ENCODE peak calls at places on chromosomes 11 and 22, in four cellular contexts. T is HCT116, L is H1, D is K562. E is an unnamed sample.

GRCh38 chr11:44017443-44018126 is 30.2 kb upstream of the ACCSL start:
- DNase-seq in L (no peak), D (no peak), T (no peak), E (no peak)

GRCh38 chr11:48154162-48154561 is 62.4 kb upstream of the OR4B1 start:
- DNase-seq in D (no peak), L (no peak), T (no peak), E (no peak)

GRCh38 chr11:27722117-27722844 is 22.0 kb upstream of the BDNF start:
- DNase-seq in L (peak; percentile 81), D (no peak), T (no peak), E (no peak)

GRCh38 chr22:49997221-49997599 is 15.4 kb downstream of the IL17REL start:
- DNase-seq in D (no peak), T (no peak), L (no peak), E (no peak)

GRCh38 chr11:15412054-15412453 is 297.3 kb downstream of the INSC start:
- DNase-seq in D (no peak), L (no peak), T (no peak), E (peak; percentile 7)

GRCh38 chr11:72229925-72230763 is 5.6 kb downstream of the INPPL1 start:
- DNase-seq in D (no peak), T (no peak), L (no peak), E (no peak)

GRCh38 chr22:36682835-36683234 is 20.7 kb downstream of the CACNG2 start:
- DNase-seq in L (no peak), D (no peak), T (no peak), E (no peak)

GRCh38 chr11:121595717-121596156 is 143.0 kb upstream of the SORL1-AS1 start:
- DNase-seq in T (peak; percentile 27), D (no peak), L (no peak), E (no peak)

DNA sequence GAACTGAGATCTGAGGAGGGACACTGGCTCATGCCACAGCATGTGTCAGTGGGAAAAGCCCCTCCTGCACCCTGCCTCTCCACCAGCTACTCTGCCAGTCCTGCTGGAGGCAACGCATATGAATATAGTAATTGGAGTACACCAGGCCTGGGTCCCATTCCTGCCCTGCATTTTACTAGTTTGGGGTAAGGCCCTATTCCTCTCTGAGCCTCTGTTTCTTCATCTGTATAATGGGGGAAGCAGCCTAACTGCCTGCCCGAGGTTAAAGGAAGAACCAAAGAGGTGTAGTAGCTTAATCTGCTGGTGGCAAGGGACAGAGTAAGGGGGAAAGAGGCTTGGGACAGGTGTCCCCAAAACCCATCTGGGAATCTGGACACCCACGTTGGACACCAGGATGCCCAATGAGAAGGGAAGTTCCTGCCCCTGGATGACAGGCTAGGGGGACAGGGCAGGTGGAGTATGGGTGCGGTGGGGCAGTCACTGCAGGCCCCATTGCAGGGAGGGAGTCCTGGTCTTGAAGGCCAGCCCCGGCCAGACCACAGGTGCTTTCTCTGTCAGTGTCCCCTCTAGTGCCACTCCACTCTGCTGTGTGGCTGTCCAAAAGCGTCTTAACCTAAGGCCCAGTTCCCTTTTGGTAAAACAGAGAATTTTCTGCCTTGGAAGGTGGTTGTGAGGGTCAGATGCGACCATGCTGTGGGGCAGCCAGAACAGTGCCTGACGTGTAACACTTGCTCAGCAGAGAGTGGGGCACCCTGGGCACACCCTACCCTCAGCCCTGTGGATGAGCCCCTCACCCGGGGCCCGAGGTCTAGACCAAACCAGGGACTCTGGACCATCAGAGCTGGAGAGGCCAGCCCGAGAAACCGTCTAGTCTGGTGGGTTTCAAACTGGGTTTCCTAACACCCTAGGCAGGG is 11.5 kb downstream of the TSKU start:
- DNase-seq in D (no peak), T (no peak), L (peak; percentile 30), E (no peak)
- TF ChIP-seq EGR1 in D (no peak), T (no peak), L (no peak), E (no peak)

DNA sequence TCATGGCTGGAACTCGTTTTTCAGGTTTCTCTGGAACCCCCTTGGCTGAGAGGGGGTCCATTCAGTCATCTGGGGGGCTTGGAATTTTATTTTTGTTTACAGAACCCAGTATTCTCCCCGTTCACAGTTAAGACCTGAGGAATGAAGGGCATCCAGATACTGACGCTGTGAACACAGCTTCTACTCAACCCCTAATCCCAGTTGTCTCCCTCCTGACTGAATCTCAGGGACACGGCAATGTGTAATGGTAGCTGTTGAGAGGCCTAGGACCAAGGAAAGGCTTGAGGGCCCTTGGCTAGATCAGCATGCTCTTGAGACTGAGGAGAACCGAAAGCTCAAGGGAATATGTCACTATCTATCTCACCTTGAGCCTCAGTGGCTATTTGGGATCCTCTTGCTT is 113.6 kb downstream of the SWAP70 start:
- DNase-seq in T (no peak), L (no peak), D (no peak), E (no peak)
- TF ChIP-seq EGR1 in T (no peak), L (no peak), D (no peak), E (no peak)

DNA sequence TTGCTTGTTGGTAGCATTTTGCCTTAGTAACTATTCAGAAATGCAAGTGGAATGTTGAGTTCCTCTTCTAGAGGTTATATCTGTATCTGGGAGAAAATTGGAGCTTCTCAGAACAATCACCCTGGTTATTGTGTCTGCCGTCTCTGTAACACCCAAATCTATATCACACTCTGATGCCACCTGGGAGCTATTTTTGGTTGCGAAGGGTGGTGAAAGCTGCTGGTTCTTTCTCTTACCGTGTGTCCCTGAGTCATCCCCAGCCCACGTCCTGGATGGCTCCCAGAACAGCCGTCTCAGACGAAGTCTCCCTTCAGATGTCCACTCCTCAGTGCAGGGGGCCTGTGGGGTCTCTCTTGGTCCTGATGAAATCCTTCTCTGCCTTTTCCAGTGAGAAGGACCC is 83.5 kb downstream of the C22orf31 start:
- DNase-seq in D (no peak), T (peak; percentile 40), L (no peak), E (no peak)
- TF ChIP-seq EGR1 in D (no peak), T (peak; percentile 68), L (no peak), E (no peak)

DNA sequence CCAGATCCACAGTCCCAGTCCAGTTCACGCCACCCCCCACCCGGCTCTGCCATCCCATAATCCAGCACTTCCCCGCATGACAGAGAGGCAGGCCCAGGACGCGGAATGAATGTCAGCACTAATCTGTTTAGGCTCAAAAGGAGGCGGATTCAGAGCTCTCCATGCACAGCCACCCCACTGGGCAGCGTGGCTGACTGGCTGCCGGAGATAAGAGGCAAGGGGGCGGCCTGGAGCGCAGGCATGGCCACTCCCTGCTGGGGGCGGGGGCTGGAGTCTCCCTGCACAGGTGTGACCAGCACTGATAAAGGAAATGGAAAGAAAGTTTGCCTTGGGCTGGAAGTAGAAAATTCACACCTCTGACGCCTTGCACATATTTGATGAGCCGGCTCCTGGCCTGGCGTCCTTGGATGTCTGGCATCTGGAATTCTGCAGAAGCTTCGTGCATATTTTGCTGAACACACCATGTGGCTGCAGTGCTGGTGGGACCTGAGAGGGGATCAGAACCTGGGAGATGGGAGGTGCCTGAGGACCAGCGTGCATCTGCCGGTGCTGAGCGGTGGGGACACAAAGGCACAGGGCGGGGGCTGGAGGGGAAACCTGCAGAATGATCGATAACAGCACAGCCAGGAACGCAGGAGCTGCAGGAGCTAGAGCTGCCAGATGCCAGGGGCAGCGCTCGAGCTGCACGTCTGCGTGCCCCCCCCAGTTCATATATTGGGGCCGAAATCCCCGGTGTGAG is 344.4 kb downstream of the CTTN start:
- DNase-seq in T (no peak), D (peak; percentile 94), L (peak; percentile 82), E (no peak)
- TF ChIP-seq EGR1 in T (no peak), D (peak; percentile 71), L (no peak), E (no peak)

GRCh38 chr22:26322179-26322905 is 106.7 kb upstream of the ASPHD2 start:
- DNase-seq in T (peak; percentile 8), L (no peak), D (no peak), E (no peak)

GRCh38 chr22:26316732-26317131 is 112.3 kb upstream of the ASPHD2 start:
- DNase-seq in D (no peak), T (no peak), L (no peak), E (no peak)

GRCh38 chr22:26320469-26320868 is 108.6 kb upstream of the ASPHD2 start:
- DNase-seq in D (no peak), T (no peak), L (no peak), E (no peak)

GRCh38 chr22:26321469-26321913 is 107.6 kb upstream of the ASPHD2 start:
- DNase-seq in L (no peak), D (peak; percentile 15), T (no peak), E (no peak)

DNA sequence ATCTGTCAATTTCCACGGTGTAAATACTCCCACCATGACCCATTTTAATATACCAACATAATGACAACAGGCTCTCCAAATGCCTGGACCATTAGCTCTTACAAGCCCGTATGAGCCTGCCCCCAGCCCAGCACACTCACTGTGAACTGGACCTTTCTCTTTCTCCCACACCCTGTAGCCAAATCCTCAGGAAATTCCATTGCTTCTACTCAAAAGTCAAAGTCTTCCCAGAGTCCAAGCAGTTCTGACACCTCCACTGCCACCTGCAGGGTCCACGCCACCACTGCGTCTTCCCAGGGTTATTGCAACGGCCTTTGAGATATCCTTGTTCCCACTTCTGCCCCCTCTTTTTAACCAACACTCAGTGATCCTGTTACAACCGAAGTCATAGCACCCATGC is 110.1 kb upstream of the ASPHD2 start:
- DNase-seq in L (no peak), D (peak; percentile 14), T (no peak), E (no peak)
- TF ChIP-seq EGR1 in L (no peak), D (no peak), T (no peak), E (no peak)

DNA sequence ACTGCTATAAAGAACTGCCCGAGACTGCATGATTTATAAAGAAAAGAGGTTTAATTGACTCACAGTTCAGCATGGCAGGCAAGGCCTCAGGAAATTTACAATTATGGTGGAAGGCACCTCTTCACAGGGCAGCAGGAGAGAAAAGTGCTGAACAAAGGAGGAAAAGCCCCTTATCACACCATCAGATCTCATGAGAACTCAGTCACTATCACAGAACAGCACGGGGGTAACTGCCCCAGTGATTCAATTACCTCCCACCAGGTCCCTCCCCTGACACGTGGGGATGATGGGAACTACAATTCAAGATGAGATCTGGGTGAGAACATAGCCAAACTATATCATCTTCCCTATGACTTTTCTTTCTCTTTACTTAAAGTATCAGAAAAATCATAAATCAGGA is 104.0 kb upstream of the SYN3 start:
- DNase-seq in L (no peak), D (no peak), T (no peak), E (no peak)
- TF ChIP-seq EGR1 in L (no peak), D (no peak), T (no peak), E (no peak)

DNA sequence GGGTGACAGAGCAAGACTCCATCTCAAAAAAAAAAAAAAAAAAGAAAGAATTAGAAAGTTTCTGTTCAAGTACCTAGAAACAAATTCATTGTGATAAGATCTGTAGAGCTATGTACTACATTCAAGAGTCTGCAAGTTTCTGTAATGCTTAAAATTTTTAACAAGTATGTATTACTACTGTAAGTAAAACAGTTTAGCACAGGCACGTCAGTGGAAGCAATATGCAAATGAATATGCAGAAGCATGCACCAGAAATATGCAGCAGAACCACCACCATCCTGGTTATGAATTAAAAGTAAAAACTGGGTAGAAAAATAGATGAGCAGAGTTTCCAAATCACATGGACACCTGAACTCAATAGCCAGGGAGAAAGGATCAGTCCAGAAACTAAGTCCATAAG is 19.3 kb downstream of the SBF2 start:
- DNase-seq in D (no peak), T (no peak), L (no peak), E (no peak)
- TF ChIP-seq EGR1 in D (no peak), T (no peak), L (no peak), E (no peak)

GRCh38 chr22:33922268-33922667 is 2.0 kb upstream of the LARGE1 start:
- DNase-seq in L (no peak), D (no peak), T (no peak), E (no peak)

GRCh38 chr22:33923660-33924246 is 3.5 kb upstream of the LARGE1 start:
- DNase-seq in T (peak; percentile 27), L (peak; percentile 76), D (peak; percentile 24), E (no peak)

GRCh38 chr22:33920927-33921575 is 775 bp upstream of the LARGE1 start:
- DNase-seq in L (peak; percentile 100), D (peak; percentile 92), T (peak; percentile 57), E (peak; percentile 43)

GRCh38 chr22:33921576-33922181 is 1.4 kb upstream of the LARGE1 start:
- DNase-seq in L (peak; percentile 92), T (no peak), D (no peak), E (no peak)

GRCh38 chr22:33923033-33923432 is 2.8 kb upstream of the LARGE1 start:
- DNase-seq in L (no peak), D (no peak), T (no peak), E (no peak)
- TF ChIP-seq EGR1 in L (no peak), D (no peak), T (no peak), E (no peak)

E was measured in GM12878.